ENCODE peak calls at places on chromosomes 1 and 21, in five cellular contexts. M, I, K, Q and U are unnamed samples. For H3K4me1 and H3K36me3, the result is how much of the 10 kb centered on the place peaks cover.

GRCh38 chr1:192445849-192446489 is 129.2 kb downstream of the RGS21 start:
- DNase-seq in M (peak), I (peak), K (peak), Q (peak), U (no peak)

GRCh38 chr1:156489166-156489934 is 11.2 kb downstream of the MEF2D start:
- DNase-seq in M (peak), I (peak), K (peak), Q (no peak), U (no peak)

GRCh38 chr1:62144238-62144831 is 50.3 kb upstream of the L1TD1 start:
- DNase-seq in M (peak), I (no peak), K (no peak), Q (peak), U (peak)

GRCh38 chr1:92769856-92770255 is 15.1 kb downstream of the EVI5 start:
- DNase-seq in M (no peak), I (no peak), K (no peak), Q (no peak), U (no peak)

GRCh38 chr1:17486242-17486641 is 46.8 kb upstream of the RCC2 start:
- DNase-seq in M (no peak), I (no peak), K (no peak), Q (no peak), U (no peak)

GRCh38 chr1:17952506-17952905 is 155.1 kb upstream of the IGSF21 start:
- DNase-seq in M (no peak), I (no peak), K (no peak), Q (no peak), U (no peak)

GRCh38 chr1:66262233-66262632 is 271.7 kb upstream of the SGIP1 start:
- DNase-seq in M (no peak), I (no peak), K (no peak), Q (no peak), U (no peak)

GRCh38 chr1:165063181-165063955 is 293.1 kb downstream of the LMX1A start:
- DNase-seq in M (no peak), I (no peak), K (no peak), Q (no peak), U (no peak)

GRCh38 chr21:29245104-29245643 is 53.5 kb upstream of the BACH1 start:
- DNase-seq in M (no peak), I (no peak), K (no peak), Q (no peak), U (no peak)

GRCh38 chr1:223665592-223666312 is at the start of gene CAPN8:
- DNase-seq in M (no peak), I (no peak), K (no peak), Q (no peak), U (no peak)

GRCh38 chr21:46084041-46084561 is 13.8 kb upstream of the COL6A2 start:
- DNase-seq in M (no peak), I (no peak), K (peak), Q (no peak), U (no peak)

GRCh38 chr21:44919913-44920693 is 596 bp downstream of the ITGB2 start:
- DNase-seq in M (peak), I (no peak), K (peak), Q (no peak), U (no peak)

GRCh38 chr1:60386259-60386658 is 312.7 kb upstream of the C1orf87 start:
- DNase-seq in M (no peak), I (no peak), K (no peak), Q (no peak), U (no peak)

GRCh38 chr1:163258181-163258580 is 55.5 kb upstream of the RGS5 start:
- DNase-seq in M (no peak), I (no peak), K (no peak), Q (no peak), U (no peak)

GRCh38 chr21:37575536-37576083 is 209.0 kb downstream of the DYRK1A start:
- DNase-seq in M (no peak), I (no peak), K (no peak), Q (no peak), U (no peak)

GRCh38 chr1:223712856-223713494 is 636 bp downstream of the CAPN2 start:
- DNase-seq in M (no peak), I (peak), K (peak), Q (no peak), U (no peak)

GRCh38 chr1:28582248-28582615 is 9.8 kb upstream of the RAB42 start:
- DNase-seq in M (no peak), I (no peak), K (no peak), Q (no peak), U (no peak)
- H3K4me1 ChIP-seq in M (under half), I (under half), K (under half), Q (under half), U (under half)

DNA sequence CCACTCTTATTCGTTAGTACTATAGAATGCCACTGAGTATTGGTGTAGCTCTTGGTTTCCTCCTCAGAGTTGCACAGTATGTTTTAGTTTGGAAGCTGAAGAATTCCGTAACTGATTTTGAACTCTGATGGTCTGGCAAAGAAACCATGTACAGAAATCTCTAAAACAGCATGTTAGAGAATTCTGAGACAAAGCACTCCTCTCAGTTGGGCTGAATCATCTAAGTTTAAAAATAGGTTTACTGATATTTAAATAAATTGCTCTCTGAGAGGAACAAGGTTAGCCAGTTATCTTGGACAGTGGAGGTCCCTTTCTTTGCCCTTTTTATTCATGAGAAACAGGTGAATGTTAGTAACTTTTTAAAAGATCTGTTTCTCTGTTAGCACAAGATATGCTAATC is 43.8 kb downstream of the NCF2 start:
- DNase-seq in M (peak), I (no peak), K (no peak), Q (no peak), U (no peak)
- H3K36me3 ChIP-seq in M (half or more), I (half or more), K (under half), Q (half or more), U (under half)

GRCh38 chr1:39107891-39108290 is 81.7 kb downstream of the NDUFS5 start:
- DNase-seq in M (no peak), I (no peak), K (no peak), Q (no peak), U (no peak)
- H3K4me1 ChIP-seq in M (under half), I (under half), K (under half), Q (under half), U (under half)

DNA sequence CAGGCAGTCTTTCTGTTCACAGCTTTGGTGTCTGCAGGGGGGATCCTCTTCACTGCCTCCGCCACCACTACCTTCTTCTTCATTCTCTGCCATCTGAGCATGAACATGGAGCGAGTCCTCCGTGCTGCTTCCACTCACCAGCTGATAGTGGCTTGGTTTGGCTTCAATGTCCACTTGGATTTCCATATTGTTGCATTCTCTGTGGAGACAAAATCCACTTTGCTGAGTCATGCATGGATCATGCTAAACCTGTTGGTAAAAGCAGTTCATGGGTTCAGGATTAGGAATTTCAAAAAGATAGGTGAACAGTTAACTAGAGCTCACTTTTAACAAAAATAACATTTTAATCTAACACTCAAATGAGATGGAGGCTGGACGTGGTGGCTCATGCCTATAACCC is 27.5 kb downstream of the RNF19B start:
- DNase-seq in M (no peak), I (no peak), K (no peak), Q (no peak), U (no peak)
- H3K36me3 ChIP-seq in M (half or more), I (half or more), K (under half), Q (under half), U (under half)

GRCh38 chr1:94537254-94537653 is 4.3 kb downstream of the F3 start:
- DNase-seq in M (no peak), I (no peak), K (no peak), Q (no peak), U (no peak)

GRCh38 chr1:94539496-94539895 is 2.1 kb downstream of the F3 start:
- DNase-seq in M (no peak), I (no peak), K (peak), Q (no peak), U (no peak)

GRCh38 chr1:94532077-94532476 is 9.5 kb downstream of the F3 start:
- DNase-seq in M (no peak), I (no peak), K (no peak), Q (no peak), U (no peak)

GRCh38 chr1:94538243-94538827 is 3.2 kb downstream of the F3 start:
- DNase-seq in M (no peak), I (no peak), K (no peak), Q (no peak), U (no peak)

DNA sequence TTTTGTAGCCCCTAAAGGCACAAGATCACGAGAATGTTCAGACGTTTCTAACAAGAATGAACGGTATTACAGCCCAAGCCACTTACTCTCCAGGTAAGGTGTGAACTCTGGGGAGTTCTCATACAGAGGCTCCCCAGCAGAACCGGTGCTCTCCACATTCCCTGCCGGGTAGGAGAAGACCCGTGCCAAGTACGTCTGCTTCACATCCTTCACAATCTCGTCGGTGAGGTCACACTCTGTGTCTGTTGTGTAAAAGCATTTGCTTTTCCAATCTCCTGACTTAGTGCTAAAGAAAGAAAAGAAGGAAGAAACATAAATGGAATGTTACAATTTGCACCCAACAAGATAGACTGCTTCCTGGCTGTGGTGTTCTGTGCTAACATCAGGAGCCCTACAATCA is 5.7 kb downstream of the F3 start:
- DNase-seq in M (no peak), I (no peak), K (peak), Q (no peak), U (no peak)
- H3K4me1 ChIP-seq in M (under half), I (under half), K (under half), Q (under half), U (under half)

GRCh38 chr1:3024588-3024987 is 3.3 kb downstream of the ACTRT2 start:
- DNase-seq in M (no peak), I (no peak), K (no peak), Q (no peak), U (no peak)
- H3K36me3 ChIP-seq in M (under half), I (under half), K (under half), Q (under half), U (under half)

DNA sequence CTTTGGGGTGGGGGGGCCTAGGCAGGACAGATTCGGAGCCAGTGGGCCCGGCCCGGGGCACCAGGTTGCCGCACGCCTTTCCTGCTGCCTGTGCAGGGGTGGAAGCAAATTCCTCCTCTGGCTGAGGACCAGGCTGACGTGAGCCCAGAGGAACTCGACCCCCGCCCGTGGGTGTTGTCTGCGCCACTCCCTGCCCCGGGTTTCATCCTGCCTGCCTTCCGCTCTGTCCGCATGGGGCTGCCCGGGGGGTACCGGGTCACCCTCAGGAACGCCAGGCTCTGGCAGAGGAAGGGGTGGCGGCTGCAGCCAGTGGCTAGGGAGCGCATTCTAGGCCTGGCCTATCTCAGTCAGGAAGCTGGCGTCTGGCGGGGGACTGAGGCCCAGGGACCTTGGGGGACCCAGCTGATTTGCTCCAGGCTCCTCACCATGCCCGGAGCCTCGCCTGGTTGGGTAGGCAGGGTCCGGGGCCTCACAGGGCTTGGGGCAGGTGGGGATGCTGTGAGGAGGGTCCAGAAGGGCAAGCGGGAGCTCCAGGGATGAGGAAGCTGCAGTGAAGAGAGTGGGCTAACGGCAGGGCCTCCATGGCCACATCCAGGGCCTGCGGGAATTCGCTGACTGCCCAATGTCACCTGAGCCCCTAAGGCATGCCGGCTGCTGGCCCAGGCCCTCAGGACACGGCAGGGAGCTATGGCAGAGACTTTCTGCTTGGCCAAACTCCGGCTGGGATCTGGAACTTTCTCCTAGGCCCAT is 2.4 kb upstream of the IBA57 start:
- DNase-seq in M (no peak), I (no peak), K (peak), Q (no peak), U (no peak)
- H3K4me1 ChIP-seq in M (under half), I (under half), K (under half), Q (under half), U (under half)

GRCh38 chr1:226069818-226070489 is 7.4 kb downstream of the H3-3A start:
- DNase-seq in M (no peak), I (no peak), K (no peak), Q (no peak), U (no peak)

GRCh38 chr1:226076378-226076777 is 13.9 kb downstream of the H3-3A start:
- DNase-seq in M (no peak), I (no peak), K (no peak), Q (no peak), U (no peak)

GRCh38 chr1:226073184-226073950 is 10.9 kb downstream of the H3-3A start:
- DNase-seq in M (no peak), I (no peak), K (no peak), Q (no peak), U (no peak)

GRCh38 chr1:226074046-226074445 is 11.5 kb downstream of the H3-3A start:
- DNase-seq in M (no peak), I (no peak), K (no peak), Q (no peak), U (no peak)

DNA sequence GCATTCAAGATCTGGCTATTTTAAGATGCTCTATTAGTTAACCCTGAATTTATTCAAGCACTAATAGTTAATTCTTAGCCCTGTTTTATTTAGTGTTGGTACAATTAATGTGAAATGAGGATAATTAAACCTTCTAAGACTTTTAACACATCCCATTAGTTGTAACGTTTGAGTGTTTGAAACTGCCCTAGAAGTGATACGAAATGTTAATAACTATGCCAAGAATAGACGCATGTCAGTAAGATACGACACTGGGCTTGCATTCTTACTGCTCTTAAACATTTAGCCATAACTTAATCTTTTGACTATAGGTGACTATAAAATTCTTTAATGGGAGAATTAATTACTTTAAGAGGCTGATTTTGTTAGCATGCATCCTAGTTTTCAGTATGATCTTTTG is 9.8 kb downstream of the H3-3A start:
- DNase-seq in M (no peak), I (no peak), K (no peak), Q (no peak), U (no peak)
- H3K36me3 ChIP-seq in M (under half), I (half or more), K (under half), Q (half or more), U (under half)